ENCODE peak calls at places on chromosomes 16 and 17, in four cellular contexts. N, P, Q and Y are unnamed samples.

GRCh38 chr16:14502932-14503741 is 126.9 kb downstream of the PARN start:
- DNase-seq in N (no peak), P (no peak), Q (peak), Y (peak)

GRCh38 chr16:30376508-30376907 is 1.9 kb downstream of the MYL11 start:
- DNase-seq in Q (no peak), N (no peak), P (no peak), Y (no peak)

GRCh38 chr16:72189865-72190371 is 18.0 kb upstream of the PMFBP1 start:
- DNase-seq in Q (peak), N (no peak), P (no peak), Y (peak)

GRCh38 chr16:974606-975312 is 4.0 kb upstream of the LMF1 start:
- DNase-seq in P (no peak), Q (no peak), N (no peak), Y (no peak)

GRCh38 chr16:85731179-85731578 is 19.7 kb downstream of the C16orf74 start:
- DNase-seq in N (no peak), Q (no peak), P (no peak), Y (no peak)

GRCh38 chr17:80187493-80187892 is 17.7 kb downstream of the CARD14 start:
- DNase-seq in N (peak), P (peak), Q (peak), Y (no peak)

GRCh38 chr17:82365586-82366295 is 5.8 kb upstream of the UTS2R start:
- DNase-seq in Q (no peak), P (peak), N (no peak), Y (no peak)

GRCh38 chr16:2752850-2753522 is 548 bp downstream of the SRRM2 start:
- DNase-seq in N (peak), P (peak), Q (peak), Y (peak)

GRCh38 chr17:7354262-7354781 is 634 bp upstream of the TMEM95 start:
- DNase-seq in Q (peak), N (no peak), P (no peak), Y (peak)

GRCh38 chr17:7351665-7352558 is at the start of gene KCTD11:
- DNase-seq in P (peak), Q (peak), N (peak), Y (peak)

GRCh38 chr17:7355053-7355452 is at the start of gene TMEM95:
- DNase-seq in Q (no peak), N (peak), P (no peak), Y (no peak)

GRCh38 chr17:7352559-7352889 is 562 bp downstream of the KCTD11 start:
- DNase-seq in P (no peak), Q (no peak), N (no peak), Y (no peak)

GRCh38 chr17:7352910-7353635 is 1.1 kb downstream of the KCTD11 start:
- DNase-seq in P (no peak), Q (no peak), N (peak), Y (no peak)
- H3K4me3 ChIP-seq in P (no peak), Q (peak), N (peak), Y (no peak)

GRCh38 chr17:866568-867087 is 84.5 kb downstream of the MRM3 start:
- DNase-seq in N (no peak), P (no peak), Q (no peak), Y (no peak)

GRCh38 chr17:867896-868489 is 85.8 kb downstream of the MRM3 start:
- DNase-seq in N (no peak), Q (no peak), P (no peak), Y (no peak)

GRCh38 chr17:869567-870530 is 87.7 kb downstream of the MRM3 start:
- DNase-seq in Q (peak), N (no peak), P (no peak), Y (peak)

GRCh38 chr17:871731-872517 is 89.8 kb downstream of the MRM3 start:
- DNase-seq in N (no peak), P (no peak), Q (no peak), Y (no peak)

DNA sequence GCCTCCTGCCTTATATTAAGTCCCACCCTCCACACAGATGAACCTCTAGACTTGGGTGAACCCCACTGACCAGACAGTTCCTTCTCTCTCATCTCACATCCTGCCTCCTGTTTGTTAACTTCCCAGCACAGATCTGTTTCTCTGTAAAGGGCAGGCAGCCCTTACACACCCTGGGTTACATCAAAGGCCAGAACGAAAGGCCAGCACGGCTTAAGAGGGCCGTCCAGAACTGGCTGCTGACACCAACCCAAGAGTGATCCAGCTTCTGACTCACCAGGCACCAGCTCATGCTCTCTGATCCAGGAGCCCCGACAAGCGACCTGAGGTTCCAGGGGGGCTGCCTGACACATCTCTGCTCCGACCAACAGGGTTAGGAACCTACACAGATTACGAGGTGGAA is 86.9 kb downstream of the MRM3 start:
- DNase-seq in P (peak), N (no peak), Q (peak), Y (peak)
- H3K4me3 ChIP-seq in P (no peak), N (no peak), Q (no peak), Y (no peak)

GRCh38 chr16:11296706-11297491 is 15.8 kb upstream of the PRM1 start:
- DNase-seq in N (no peak), Q (no peak), P (no peak), Y (no peak)
- H3K4me3 ChIP-seq in N (peak), Q (no peak), P (no peak), Y (no peak)

GRCh38 chr16:80680046-80680445 is 124.4 kb downstream of the CDYL2 start:
- DNase-seq in Q (no peak), N (no peak), P (no peak), Y (no peak)
- H3K4me3 ChIP-seq in Q (no peak), N (no peak), P (no peak), Y (no peak)

DNA sequence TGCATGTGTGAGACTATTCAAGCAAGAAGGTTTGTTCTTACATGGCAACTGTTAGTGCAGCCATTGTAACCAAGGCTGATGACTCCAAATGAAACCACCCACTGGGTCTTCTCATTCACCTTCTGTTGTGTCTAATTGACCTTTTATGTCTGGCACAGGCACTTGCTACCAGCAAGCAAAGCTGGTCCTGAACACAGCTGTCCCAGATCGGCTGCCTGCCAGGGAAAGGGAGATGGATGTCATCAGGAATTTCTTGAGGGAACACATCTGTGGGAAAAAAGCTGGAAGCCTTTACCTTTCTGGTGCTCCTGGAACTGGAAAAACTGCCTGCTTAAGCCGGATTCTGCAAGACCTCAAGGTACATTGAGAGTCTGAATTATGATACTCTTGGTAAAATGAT is 3.6 kb downstream of the CDC6 start:
- DNase-seq in N (no peak), Q (no peak), P (no peak), Y (no peak)
- H3K4me3 ChIP-seq in N (no peak), Q (no peak), P (no peak), Y (no peak)

DNA sequence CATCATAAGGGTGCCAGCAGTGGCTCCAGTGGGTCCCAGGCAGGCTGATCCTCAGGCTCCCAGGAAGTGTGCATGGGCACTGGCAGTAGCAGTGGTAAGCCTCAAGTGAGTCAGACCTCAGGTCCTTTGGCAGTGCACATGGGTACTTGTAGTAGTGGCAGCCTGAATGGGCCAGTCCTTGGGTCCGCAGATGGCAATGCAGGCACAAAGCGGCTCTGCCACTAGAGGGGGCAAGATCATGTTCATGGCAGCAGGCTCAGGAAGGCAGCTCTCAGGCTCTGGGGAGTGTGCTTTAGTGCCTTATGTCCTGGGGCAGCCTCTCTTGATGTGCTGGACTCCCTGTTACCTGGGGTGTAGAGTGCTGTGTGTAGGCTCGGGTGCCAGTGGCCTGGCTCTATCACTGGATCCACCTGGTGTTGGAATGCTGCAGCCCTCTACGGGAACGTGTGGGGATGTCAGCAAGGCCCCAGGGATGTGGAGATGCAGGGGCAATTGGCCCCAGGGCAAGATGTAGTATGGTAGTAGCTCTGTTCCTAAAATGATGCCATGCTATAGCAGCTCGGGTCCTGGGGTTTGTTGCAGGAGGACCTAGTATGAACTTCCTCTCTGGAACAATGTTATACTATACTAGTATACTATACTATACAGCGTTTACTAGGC is 11.0 kb downstream of the ACSM3 start:
- DNase-seq in P (peak), Q (peak), N (peak), Y (peak)
- H3K4me3 ChIP-seq in P (no peak), Q (no peak), N (no peak), Y (no peak)